ENCODE peak calls at places on chromosome 3, in six cellular contexts. One of them, this sample, is unnamed.

GRCh38 chr3:159814161-159814560 is 174.5 kb upstream of the IL12A start:
- DNase-seq in H9: peak
- DNase-seq in trophoblast cell: peak
- DNase-seq in neuronal stem cell: no peak
- DNase-seq in IMR-90: peak
- DNase-seq in mesenchymal stem cell: peak
- DNase-seq in this sample: no peak

GRCh38 chr3:98329392-98330124 is 24.1 kb upstream of the OR5K4 start:
- DNase-seq in mesenchymal stem cell: peak
- DNase-seq in neuronal stem cell: peak
- DNase-seq in trophoblast cell: peak
- DNase-seq in IMR-90: peak
- DNase-seq in H9: peak
- DNase-seq in this sample: peak

GRCh38 chr3:173135059-173135458 is 6.0 kb downstream of the SPATA16 start:
- DNase-seq in mesenchymal stem cell: no peak
- DNase-seq in IMR-90: no peak
- DNase-seq in neuronal stem cell: no peak
- DNase-seq in trophoblast cell: no peak
- DNase-seq in H9: no peak
- DNase-seq in this sample: no peak

GRCh38 chr3:119019767-119020518 is 14.7 kb downstream of the IGSF11 start:
- DNase-seq in H9: no peak
- DNase-seq in mesenchymal stem cell: no peak
- DNase-seq in neuronal stem cell: no peak
- DNase-seq in IMR-90: no peak
- DNase-seq in trophoblast cell: no peak
- DNase-seq in this sample: no peak

GRCh38 chr3:46024131-46024530 is 3.2 kb downstream of the XCR1 start:
- DNase-seq in trophoblast cell: peak
- DNase-seq in mesenchymal stem cell: no peak
- DNase-seq in IMR-90: no peak
- DNase-seq in neuronal stem cell: no peak
- DNase-seq in H9: no peak
- DNase-seq in this sample: no peak

GRCh38 chr3:123449092-123449985 is 449 bp upstream of the ADCY5 start:
- DNase-seq in trophoblast cell: peak
- DNase-seq in neuronal stem cell: peak
- DNase-seq in H9: peak
- DNase-seq in mesenchymal stem cell: peak
- DNase-seq in IMR-90: peak
- DNase-seq in this sample: peak

GRCh38 chr3:80227216-80227615 is 459.4 kb upstream of the ROBO1 start:
- DNase-seq in neuronal stem cell: no peak
- DNase-seq in trophoblast cell: no peak
- DNase-seq in H9: no peak
- DNase-seq in IMR-90: peak
- DNase-seq in mesenchymal stem cell: no peak
- DNase-seq in this sample: no peak

GRCh38 chr3:192246847-192247520 is 480.4 kb downstream of the FGF12 start:
- DNase-seq in IMR-90: no peak
- DNase-seq in H9: no peak
- DNase-seq in mesenchymal stem cell: no peak
- DNase-seq in trophoblast cell: no peak
- DNase-seq in neuronal stem cell: no peak
- DNase-seq in this sample: no peak

GRCh38 chr3:53257465-53257864 is 1.6 kb upstream of the TKT start:
- DNase-seq in trophoblast cell: no peak
- DNase-seq in H9: no peak
- DNase-seq in neuronal stem cell: no peak
- DNase-seq in IMR-90: no peak
- DNase-seq in mesenchymal stem cell: no peak
- DNase-seq in this sample: no peak

GRCh38 chr3:53260286-53260785 is 4.5 kb upstream of the TKT start:
- DNase-seq in H9: no peak
- DNase-seq in mesenchymal stem cell: no peak
- DNase-seq in trophoblast cell: no peak
- DNase-seq in IMR-90: no peak
- DNase-seq in neuronal stem cell: no peak
- DNase-seq in this sample: no peak

GRCh38 chr3:53256704-53257055 is 858 bp upstream of the TKT start:
- DNase-seq in mesenchymal stem cell: no peak
- DNase-seq in neuronal stem cell: no peak
- DNase-seq in IMR-90: no peak
- DNase-seq in trophoblast cell: no peak
- DNase-seq in H9: no peak
- DNase-seq in this sample: no peak

GRCh38 chr3:53259427-53260259 is 3.8 kb upstream of the TKT start:
- DNase-seq in mesenchymal stem cell: no peak
- DNase-seq in H9: no peak
- DNase-seq in trophoblast cell: no peak
- DNase-seq in neuronal stem cell: no peak
- DNase-seq in IMR-90: no peak
- DNase-seq in this sample: no peak

GRCh38 chr3:53258600-53259426 is 3.0 kb upstream of the TKT start:
- DNase-seq in neuronal stem cell: no peak
- DNase-seq in IMR-90: no peak
- DNase-seq in mesenchymal stem cell: no peak
- DNase-seq in trophoblast cell: no peak
- DNase-seq in H9: peak
- DNase-seq in this sample: no peak
- H4K91ac ChIP-seq in neuronal stem cell: no peak
- H4K91ac ChIP-seq in IMR-90: no peak
- H4K91ac ChIP-seq in mesenchymal stem cell: no peak
- H4K91ac ChIP-seq in trophoblast cell: peak
- H4K91ac ChIP-seq in H9: no peak
- H4K91ac ChIP-seq in this sample: peak

DNA sequence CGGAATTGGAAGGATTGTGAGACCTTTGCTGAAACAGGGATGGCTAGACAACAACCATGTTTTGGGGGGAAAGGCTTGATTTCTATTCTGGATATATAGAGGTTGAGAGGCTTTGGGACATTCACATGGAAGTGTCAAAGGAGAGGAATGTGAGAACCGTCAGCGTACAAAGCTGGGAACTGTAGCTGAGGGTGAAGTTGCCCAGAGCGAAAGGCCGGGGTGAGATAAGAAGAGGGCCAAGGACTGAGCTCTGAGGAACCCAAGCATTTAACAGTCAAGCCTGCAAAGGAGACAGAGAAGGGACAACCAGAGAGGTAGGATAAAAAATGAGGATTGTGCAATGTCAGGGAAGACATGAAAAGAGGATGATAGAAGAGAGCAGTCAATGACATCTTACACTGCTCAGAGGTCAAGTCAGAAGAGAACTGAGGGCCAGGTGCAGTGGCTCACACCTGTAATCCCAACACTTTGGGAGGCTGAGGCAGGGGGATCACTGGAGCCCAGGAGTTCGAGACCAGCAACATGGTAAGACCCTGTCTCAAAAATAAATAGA is 41.5 kb upstream of the RAF1 start:
- DNase-seq in trophoblast cell: no peak
- DNase-seq in mesenchymal stem cell: no peak
- DNase-seq in neuronal stem cell: no peak
- DNase-seq in IMR-90: no peak
- DNase-seq in H9: no peak
- DNase-seq in this sample: no peak
- H4K91ac ChIP-seq in trophoblast cell: no peak
- H4K91ac ChIP-seq in mesenchymal stem cell: no peak
- H4K91ac ChIP-seq in neuronal stem cell: no peak
- H4K91ac ChIP-seq in IMR-90: no peak
- H4K91ac ChIP-seq in H9: no peak
- H4K91ac ChIP-seq in this sample: no peak

DNA sequence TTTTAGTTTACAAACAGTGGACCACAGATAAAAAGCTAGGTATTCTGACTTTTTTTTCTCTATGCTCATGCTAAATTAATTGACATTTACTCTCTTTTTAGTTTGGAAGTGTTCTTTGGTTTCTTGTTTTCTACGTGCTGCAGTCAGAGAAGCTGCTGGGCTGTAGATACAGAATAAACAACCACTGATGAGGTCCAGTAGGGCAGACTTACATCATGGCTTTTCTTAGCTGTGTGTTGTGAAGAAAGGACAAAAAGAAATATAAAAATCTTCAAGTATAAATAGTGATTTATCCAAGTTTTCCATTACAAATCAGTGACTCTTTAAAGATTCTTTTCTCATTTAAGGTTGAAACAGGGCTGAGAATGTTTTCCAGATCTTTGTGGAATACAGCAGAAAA is 122.2 kb downstream of the CMSS1 start:
- DNase-seq in mesenchymal stem cell: no peak
- DNase-seq in IMR-90: peak
- DNase-seq in H9: no peak
- DNase-seq in neuronal stem cell: no peak
- DNase-seq in trophoblast cell: no peak
- DNase-seq in this sample: no peak
- H4K91ac ChIP-seq in mesenchymal stem cell: no peak
- H4K91ac ChIP-seq in IMR-90: no peak
- H4K91ac ChIP-seq in H9: no peak
- H4K91ac ChIP-seq in neuronal stem cell: no peak
- H4K91ac ChIP-seq in trophoblast cell: no peak
- H4K91ac ChIP-seq in this sample: no peak

GRCh38 chr3:185971579-185971978 is 33.8 kb upstream of the TRA2B start:
- DNase-seq in trophoblast cell: no peak
- DNase-seq in neuronal stem cell: no peak
- DNase-seq in mesenchymal stem cell: no peak
- DNase-seq in H9: no peak
- DNase-seq in IMR-90: no peak
- DNase-seq in this sample: no peak

GRCh38 chr3:185966655-185967054 is 28.8 kb upstream of the TRA2B start:
- DNase-seq in H9: no peak
- DNase-seq in mesenchymal stem cell: no peak
- DNase-seq in trophoblast cell: no peak
- DNase-seq in IMR-90: no peak
- DNase-seq in neuronal stem cell: no peak
- DNase-seq in this sample: no peak

GRCh38 chr3:185965496-185965895 is 27.7 kb upstream of the TRA2B start:
- DNase-seq in trophoblast cell: no peak
- DNase-seq in mesenchymal stem cell: no peak
- DNase-seq in neuronal stem cell: no peak
- DNase-seq in IMR-90: no peak
- DNase-seq in H9: no peak
- DNase-seq in this sample: no peak

GRCh38 chr3:185968168-185968567 is 30.4 kb upstream of the TRA2B start:
- DNase-seq in mesenchymal stem cell: no peak
- DNase-seq in trophoblast cell: no peak
- DNase-seq in IMR-90: no peak
- DNase-seq in H9: no peak
- DNase-seq in neuronal stem cell: no peak
- DNase-seq in this sample: no peak
- H4K91ac ChIP-seq in mesenchymal stem cell: no peak
- H4K91ac ChIP-seq in trophoblast cell: no peak
- H4K91ac ChIP-seq in IMR-90: no peak
- H4K91ac ChIP-seq in H9: no peak
- H4K91ac ChIP-seq in neuronal stem cell: no peak
- H4K91ac ChIP-seq in this sample: no peak

GRCh38 chr3:197426161-197426566 is 127.8 kb upstream of the DLG1 start:
- DNase-seq in neuronal stem cell: no peak
- DNase-seq in H9: no peak
- DNase-seq in mesenchymal stem cell: peak
- DNase-seq in trophoblast cell: no peak
- DNase-seq in IMR-90: no peak
- DNase-seq in this sample: no peak

GRCh38 chr3:197423376-197423775 is 125.0 kb upstream of the DLG1 start:
- DNase-seq in IMR-90: no peak
- DNase-seq in H9: no peak
- DNase-seq in trophoblast cell: no peak
- DNase-seq in mesenchymal stem cell: no peak
- DNase-seq in neuronal stem cell: no peak
- DNase-seq in this sample: no peak

GRCh38 chr3:197427013-197427412 is 128.6 kb upstream of the DLG1 start:
- DNase-seq in trophoblast cell: no peak
- DNase-seq in neuronal stem cell: no peak
- DNase-seq in IMR-90: no peak
- DNase-seq in mesenchymal stem cell: peak
- DNase-seq in H9: no peak
- DNase-seq in this sample: no peak

GRCh38 chr3:197424674-197425484 is 126.5 kb upstream of the DLG1 start:
- DNase-seq in IMR-90: no peak
- DNase-seq in mesenchymal stem cell: no peak
- DNase-seq in neuronal stem cell: no peak
- DNase-seq in H9: no peak
- DNase-seq in trophoblast cell: no peak
- DNase-seq in this sample: no peak

DNA sequence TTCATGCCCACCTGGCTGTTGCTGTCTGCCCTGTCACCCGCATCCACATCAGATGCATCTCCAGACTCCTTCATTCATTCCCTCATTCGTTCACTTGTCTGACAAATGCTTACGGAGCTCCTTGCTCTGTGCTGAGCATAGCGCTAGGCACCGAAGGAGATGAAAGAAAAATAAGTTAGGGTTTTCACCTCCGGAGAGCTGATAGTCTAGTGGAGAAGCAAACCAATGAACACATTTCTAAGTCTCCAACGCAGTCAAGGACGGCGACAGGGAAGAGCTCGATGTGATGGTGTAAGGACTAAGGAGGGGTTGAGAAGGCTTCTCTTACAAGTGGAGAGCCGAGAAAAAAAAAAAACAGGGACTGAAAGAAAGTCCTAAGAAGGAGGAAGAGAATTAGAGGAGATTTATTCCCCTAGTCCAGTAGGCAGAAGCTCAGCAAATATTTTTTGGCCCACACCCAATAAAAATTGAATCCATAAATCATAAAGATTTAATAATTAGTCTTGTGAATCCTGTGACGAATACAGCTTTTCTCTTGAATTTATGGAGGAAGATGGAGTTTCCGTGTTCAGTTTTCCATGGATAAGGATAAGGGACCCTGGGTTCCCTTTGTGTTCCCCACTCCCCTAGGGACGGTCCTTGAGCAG is 127.2 kb upstream of the DLG1 start:
- DNase-seq in IMR-90: no peak
- DNase-seq in H9: no peak
- DNase-seq in neuronal stem cell: no peak
- DNase-seq in mesenchymal stem cell: no peak
- DNase-seq in trophoblast cell: no peak
- DNase-seq in this sample: no peak
- H4K91ac ChIP-seq in IMR-90: no peak
- H4K91ac ChIP-seq in H9: no peak
- H4K91ac ChIP-seq in neuronal stem cell: no peak
- H4K91ac ChIP-seq in mesenchymal stem cell: peak
- H4K91ac ChIP-seq in trophoblast cell: no peak
- H4K91ac ChIP-seq in this sample: no peak

GRCh38 chr3:157066335-157067071 is 93.4 kb downstream of the CCNL1 start:
- DNase-seq in trophoblast cell: peak
- DNase-seq in IMR-90: peak
- DNase-seq in neuronal stem cell: no peak
- DNase-seq in H9: no peak
- DNase-seq in mesenchymal stem cell: no peak
- DNase-seq in this sample: no peak

GRCh38 chr3:157063926-157064325 is 96.0 kb downstream of the CCNL1 start:
- DNase-seq in H9: no peak
- DNase-seq in neuronal stem cell: no peak
- DNase-seq in mesenchymal stem cell: no peak
- DNase-seq in IMR-90: peak
- DNase-seq in trophoblast cell: no peak
- DNase-seq in this sample: no peak

GRCh38 chr3:157065201-157065600 is 94.7 kb downstream of the CCNL1 start:
- DNase-seq in mesenchymal stem cell: no peak
- DNase-seq in H9: peak
- DNase-seq in trophoblast cell: no peak
- DNase-seq in IMR-90: no peak
- DNase-seq in neuronal stem cell: peak
- DNase-seq in this sample: no peak

GRCh38 chr3:157067114-157067513 is 92.8 kb downstream of the CCNL1 start:
- DNase-seq in trophoblast cell: no peak
- DNase-seq in H9: no peak
- DNase-seq in mesenchymal stem cell: no peak
- DNase-seq in IMR-90: no peak
- DNase-seq in neuronal stem cell: no peak
- DNase-seq in this sample: no peak

GRCh38 chr3:157064402-157064801 is 95.5 kb downstream of the CCNL1 start:
- DNase-seq in H9: no peak
- DNase-seq in mesenchymal stem cell: no peak
- DNase-seq in IMR-90: no peak
- DNase-seq in neuronal stem cell: no peak
- DNase-seq in trophoblast cell: no peak
- DNase-seq in this sample: no peak
- H4K91ac ChIP-seq in H9: no peak
- H4K91ac ChIP-seq in mesenchymal stem cell: no peak
- H4K91ac ChIP-seq in IMR-90: no peak
- H4K91ac ChIP-seq in neuronal stem cell: no peak
- H4K91ac ChIP-seq in trophoblast cell: no peak
- H4K91ac ChIP-seq in this sample: no peak

This sample was measured in H1.